ENCODE peak calls at places on chromosomes 11 and 22, in five cellular contexts. K, T, S, C and H are unnamed samples.
A peak's percentile ranks its signal among the peaks of the same experiment; 100 is the strongest.

GRCh38 chr22:25892678-25893077 is 150.7 kb downstream of the MYO18B start:
- DNase-seq in K (no peak), T (no peak), S (no peak), C (no peak), H (no peak)

GRCh38 chr11:17406818-17407149 is 18.3 kb upstream of the KCNJ11 start:
- DNase-seq in K (no peak), T (no peak), S (no peak), C (no peak), H (no peak)

GRCh38 chr11:77197626-77198320 is 69.7 kb downstream of the MYO7A start:
- DNase-seq in K (no peak), T (no peak), S (no peak), C (no peak), H (no peak)

GRCh38 chr11:68372114-68372513 is 59.7 kb downstream of the LRP5 start:
- DNase-seq in K (no peak), T (no peak), S (no peak), C (no peak), H (no peak)

GRCh38 chr11:63937713-63938480 is 905 bp upstream of the NAA40 start:
- DNase-seq in K (no peak), T (no peak), S (peak; percentile 36), C (no peak), H (no peak)

GRCh38 chr11:44573333-44573732 is 7.9 kb downstream of the CD82 start:
- DNase-seq in K (no peak), T (no peak), S (no peak), C (no peak), H (no peak)

GRCh38 chr11:66311470-66311964 is 5.3 kb downstream of the CD248 start:
- DNase-seq in K (no peak), T (no peak), S (no peak), C (no peak), H (no peak)

GRCh38 chr11:130536106-130537040 is 87.9 kb downstream of the ADAMTS15 start:
- DNase-seq in K (no peak), T (no peak), S (no peak), C (no peak), H (no peak)

GRCh38 chr11:1305558-1306056 is 3.8 kb downstream of the TOLLIP start:
- DNase-seq in K (no peak), T (no peak), S (no peak), C (no peak), H (no peak)

GRCh38 chr11:131763193-131763890 is 392.9 kb downstream of the NTM start:
- DNase-seq in K (no peak), T (no peak), S (no peak), C (no peak), H (no peak)

GRCh38 chr11:110909331-110909730 is 197.1 kb upstream of the ARHGAP20 start:
- DNase-seq in K (no peak), T (no peak), S (no peak), C (peak; percentile 64), H (no peak)

GRCh38 chr22:20174785-20175596 is 24.1 kb upstream of the CCDC188 start:
- DNase-seq in K (no peak), T (no peak), S (no peak), C (no peak), H (no peak)

GRCh38 chr11:61274084-61274483 is 21.0 kb downstream of the VWCE start:
- DNase-seq in K (no peak), T (no peak), S (no peak), C (no peak), H (no peak)

GRCh38 chr11:113991718-113992458 is 17.0 kb downstream of the HTR3A start:
- DNase-seq in K (no peak), T (no peak), S (no peak), C (no peak), H (no peak)

GRCh38 chr22:41048791-41049717 is 43.3 kb upstream of the EP300 start:
- DNase-seq in K (no peak), T (peak; percentile 77), S (peak; percentile 81), C (peak; percentile 93), H (peak; percentile 21)

GRCh38 chr11:71979094-71979493 is 19.6 kb upstream of the IL18BP start:
- DNase-seq in K (no peak), T (no peak), S (no peak), C (no peak), H (no peak)

GRCh38 chr11:83521647-83522596 is 235.8 kb upstream of the CCDC90B start:
- DNase-seq in K (no peak), T (no peak), S (no peak), C (peak; percentile 29), H (no peak)

GRCh38 chr22:44537016-44537936 is 39.2 kb upstream of the RTL6 start:
- DNase-seq in K (no peak), T (no peak), S (no peak), C (no peak), H (no peak)
- TF ChIP-seq CTCF in K (no peak), T (no peak), S (no peak), C (no peak), H (no peak)

DNA sequence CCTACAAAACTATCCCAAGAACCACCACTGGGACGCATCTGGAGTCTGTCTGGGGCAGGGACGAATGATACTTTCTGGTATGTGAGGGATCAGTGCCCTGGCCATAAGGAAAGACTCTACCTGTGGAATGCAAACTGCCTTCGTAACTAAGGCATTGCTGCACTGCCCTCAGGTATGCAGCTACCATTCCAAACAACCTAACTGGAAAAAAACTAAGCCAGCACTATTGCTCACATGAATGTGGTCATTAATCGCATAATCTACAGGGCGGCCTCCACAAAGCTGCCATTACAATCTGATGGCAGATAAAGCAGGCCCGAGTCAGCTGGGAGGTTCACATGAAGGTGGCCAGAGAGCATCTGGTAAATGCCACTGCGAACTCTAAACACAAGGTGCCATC is 3.9 kb downstream of the PACSIN2 start:
- DNase-seq in K (no peak), T (no peak), S (no peak), C (no peak), H (no peak)
- TF ChIP-seq CTCF in K (no peak), T (no peak), S (no peak), C (no peak), H (peak; percentile 31)

DNA sequence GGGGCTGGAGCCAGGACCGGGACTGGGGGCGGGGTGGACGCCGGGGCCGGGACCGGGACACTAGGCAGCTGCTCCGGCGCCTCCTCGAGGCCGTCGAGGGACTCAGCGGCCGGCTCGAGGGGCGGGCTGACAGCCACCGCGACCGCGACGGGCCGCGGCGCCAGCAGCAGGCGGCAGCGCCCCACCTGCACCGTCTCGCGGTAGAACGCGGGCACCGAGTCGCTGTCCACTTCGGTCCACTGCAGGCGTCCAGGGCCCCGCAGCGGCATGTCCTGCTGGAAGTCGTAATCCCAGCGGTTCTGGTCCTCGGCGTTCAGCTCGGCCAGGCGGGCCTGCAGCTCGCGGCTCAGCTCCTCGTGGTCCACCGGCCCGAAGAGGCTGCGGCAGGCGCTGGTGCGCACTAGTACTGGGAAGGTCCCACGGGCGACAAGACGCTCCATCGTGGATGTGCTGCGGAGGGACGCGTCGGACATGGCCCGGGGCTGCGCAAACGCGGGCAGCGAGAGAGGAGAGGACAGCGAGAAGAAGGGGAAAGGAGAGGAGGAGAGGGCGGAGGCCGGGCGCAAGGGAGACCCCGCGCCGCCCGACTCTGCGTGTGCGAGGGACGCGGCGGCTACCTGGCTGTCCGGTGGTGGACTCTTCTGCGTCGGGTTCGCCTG is 429 bp downstream of the CDKN1C start:
- DNase-seq in K (peak; percentile 14), T (peak; percentile 63), S (peak; percentile 64), C (no peak), H (no peak)
- TF ChIP-seq CTCF in K (peak; percentile 22), T (peak; percentile 42), S (no peak), C (peak; percentile 45), H (peak; percentile 42)

DNA sequence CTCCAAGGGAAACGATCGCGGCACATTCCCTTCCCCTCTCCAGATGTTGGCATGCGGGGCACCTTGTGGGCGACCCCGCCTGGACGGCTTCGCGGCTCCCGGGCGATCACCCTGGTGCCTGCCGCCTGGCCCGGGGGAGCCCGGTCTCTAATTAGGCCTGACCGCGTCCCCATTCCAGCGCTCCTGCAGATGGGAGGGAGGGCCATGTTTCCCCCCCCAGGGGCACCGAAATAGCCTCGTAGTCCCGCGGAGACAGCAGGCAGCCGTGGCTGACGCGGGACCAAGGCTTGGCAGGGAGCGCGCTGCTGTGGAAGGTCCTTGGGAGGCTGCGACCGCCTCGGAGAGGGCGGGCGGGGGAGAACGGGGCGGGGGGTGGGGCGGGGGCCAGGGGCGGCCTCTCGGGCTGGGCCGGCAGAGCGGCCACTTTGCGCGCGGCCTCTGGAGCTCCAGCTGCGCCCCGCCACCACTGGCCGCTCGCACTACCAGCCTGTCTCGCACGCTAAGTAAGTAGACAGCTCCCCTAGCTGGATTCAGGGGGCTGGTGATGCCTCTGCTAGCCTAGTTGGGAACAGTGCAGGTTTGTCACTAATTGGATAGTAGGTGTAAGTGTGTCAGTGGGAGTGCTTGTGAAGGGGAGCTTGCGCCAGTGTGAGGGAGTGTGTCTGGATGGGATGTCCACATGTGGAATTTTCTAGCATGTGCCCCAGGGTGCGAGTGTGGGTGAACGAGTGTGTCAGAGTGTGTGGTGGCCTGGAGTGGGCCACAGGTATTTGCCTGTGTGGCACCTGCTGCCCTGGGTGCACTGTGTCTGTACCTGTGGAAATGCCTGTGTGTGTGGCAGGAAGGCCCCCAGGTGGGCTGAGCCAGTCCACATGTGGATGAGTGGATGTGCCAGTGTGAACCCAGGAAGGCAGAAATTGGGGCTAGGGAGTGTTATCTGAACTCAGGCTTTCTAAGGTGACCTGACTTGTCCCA is at the start of gene INSC:
- DNase-seq in K (no peak), T (peak; percentile 18), S (peak; percentile 63), C (peak; percentile 72), H (peak; percentile 20)
- TF ChIP-seq CTCF in K (no peak), T (no peak), S (no peak), C (no peak), H (no peak)

DNA sequence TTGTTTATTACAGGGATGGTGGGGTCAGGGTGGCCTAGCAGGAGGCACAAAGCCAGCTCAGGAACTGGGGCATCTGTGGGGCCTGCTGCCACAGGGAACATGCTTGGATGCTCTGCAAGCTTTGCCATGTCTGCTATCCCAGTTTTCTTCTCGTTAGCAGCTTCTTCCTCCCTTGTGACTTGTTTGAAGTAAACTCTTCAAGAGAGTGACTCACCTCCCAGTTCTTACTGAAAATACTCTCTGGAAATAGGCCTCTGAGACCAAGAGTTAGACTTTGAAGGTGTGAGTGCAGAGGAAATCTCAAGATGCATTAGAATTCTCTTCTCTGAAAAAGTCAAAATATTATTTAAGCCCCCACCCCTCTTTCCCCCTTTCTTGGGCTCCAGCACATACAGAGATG is 15.2 kb downstream of the CWC15 start:
- DNase-seq in K (no peak), T (no peak), S (no peak), C (no peak), H (no peak)
- TF ChIP-seq CTCF in K (no peak), T (no peak), S (no peak), C (no peak), H (no peak)